ENCODE peak calls at places on chromosomes 12 and 14, in four cellular contexts. One of them, this sample, is unnamed.
A peak's percentile ranks its signal among the peaks of the same experiment; 100 is the strongest.

GRCh38 chr12:86774841-86775386 is 518.7 kb upstream of the MGAT4C start:
- DNase-seq in HT1080: no peak
- DNase-seq in dorsolateral prefrontal cortex: no peak
- DNase-seq in AG04450: peak; percentile 13
- DNase-seq in this sample: no peak

GRCh38 chr14:71240866-71241520 is 333.7 kb downstream of the PCNX1 start:
- DNase-seq in HT1080: no peak
- DNase-seq in dorsolateral prefrontal cortex: no peak
- DNase-seq in AG04450: no peak
- DNase-seq in this sample: no peak

GRCh38 chr14:68760771-68761170 is 32.1 kb downstream of the ZFP36L1 start:
- DNase-seq in HT1080: no peak
- DNase-seq in dorsolateral prefrontal cortex: no peak
- DNase-seq in AG04450: no peak
- DNase-seq in this sample: no peak

GRCh38 chr14:53109028-53109687 is 44.0 kb downstream of the DDHD1 start:
- DNase-seq in HT1080: peak; percentile 68
- DNase-seq in dorsolateral prefrontal cortex: no peak
- DNase-seq in AG04450: no peak
- DNase-seq in this sample: peak; percentile 82

GRCh38 chr14:103281496-103282231 is 52.4 kb upstream of the EIF5 start:
- DNase-seq in HT1080: peak; percentile 32
- DNase-seq in dorsolateral prefrontal cortex: no peak
- DNase-seq in AG04450: no peak
- DNase-seq in this sample: peak; percentile 22

GRCh38 chr12:67989184-67989965 is at the start of gene IFNG-AS1:
- DNase-seq in HT1080: no peak
- DNase-seq in dorsolateral prefrontal cortex: no peak
- DNase-seq in AG04450: no peak
- DNase-seq in this sample: no peak

GRCh38 chr14:49861923-49862673 is 9.5 kb upstream of the NEMF start:
- DNase-seq in HT1080: peak; percentile 93
- DNase-seq in dorsolateral prefrontal cortex: peak; percentile 71
- DNase-seq in AG04450: peak; percentile 84
- DNase-seq in this sample: peak; percentile 88

GRCh38 chr12:3527181-3527580 is 36.2 kb downstream of the PRMT8 start:
- DNase-seq in HT1080: peak; percentile 92
- DNase-seq in dorsolateral prefrontal cortex: no peak
- DNase-seq in AG04450: no peak
- DNase-seq in this sample: peak; percentile 14

GRCh38 chr12:52740591-52740990 is 36.6 kb downstream of the KRT76 start:
- DNase-seq in HT1080: no peak
- DNase-seq in dorsolateral prefrontal cortex: no peak
- DNase-seq in AG04450: no peak
- DNase-seq in this sample: no peak

GRCh38 chr14:95895720-95896119 is 19.1 kb downstream of the TUNAR start:
- DNase-seq in HT1080: peak; percentile 17
- DNase-seq in dorsolateral prefrontal cortex: no peak
- DNase-seq in AG04450: no peak
- DNase-seq in this sample: peak; percentile 0

GRCh38 chr12:64088431-64089349 is 133.4 kb downstream of the KICS2 start:
- DNase-seq in HT1080: peak; percentile 98
- DNase-seq in dorsolateral prefrontal cortex: no peak
- DNase-seq in AG04450: peak; percentile 87
- DNase-seq in this sample: peak; percentile 91

GRCh38 chr12:123772074-123772473 is 10.0 kb downstream of the DNAH10 start:
- DNase-seq in HT1080: no peak
- DNase-seq in dorsolateral prefrontal cortex: no peak
- DNase-seq in AG04450: no peak
- DNase-seq in this sample: no peak

GRCh38 chr12:89899651-89900050 is 191.0 kb upstream of the ATP2B1 start:
- DNase-seq in HT1080: no peak
- DNase-seq in dorsolateral prefrontal cortex: no peak
- DNase-seq in AG04450: no peak
- DNase-seq in this sample: no peak

GRCh38 chr12:109962388-109962787 is 33.8 kb downstream of the GIT2 start:
- DNase-seq in HT1080: peak; percentile 36
- DNase-seq in dorsolateral prefrontal cortex: no peak
- DNase-seq in AG04450: no peak
- DNase-seq in this sample: no peak

GRCh38 chr14:49907186-49907585 is 14.3 kb downstream of the ARF6 start:
- DNase-seq in HT1080: no peak
- DNase-seq in dorsolateral prefrontal cortex: no peak
- DNase-seq in AG04450: no peak
- DNase-seq in this sample: no peak

GRCh38 chr12:52630104-52630500 is 11.7 kb upstream of the KRT73 start:
- DNase-seq in HT1080: no peak
- DNase-seq in dorsolateral prefrontal cortex: no peak
- DNase-seq in AG04450: no peak
- DNase-seq in this sample: no peak

GRCh38 chr12:6372403-6373003 is 2.9 kb downstream of the SCNN1A start:
- DNase-seq in HT1080: peak; percentile 93
- DNase-seq in dorsolateral prefrontal cortex: no peak
- DNase-seq in AG04450: no peak
- DNase-seq in this sample: no peak

GRCh38 chr12:132325733-132326130 is 3.7 kb downstream of the GALNT9 start:
- DNase-seq in HT1080: no peak
- DNase-seq in dorsolateral prefrontal cortex: no peak
- DNase-seq in AG04450: no peak
- DNase-seq in this sample: no peak

GRCh38 chr12:50257226-50258166 is 25.8 kb downstream of the LIMA1 start:
- DNase-seq in HT1080: peak; percentile 48
- DNase-seq in dorsolateral prefrontal cortex: no peak
- DNase-seq in AG04450: no peak
- DNase-seq in this sample: no peak

GRCh38 chr14:28754209-28754985 is 12.2 kb upstream of the FOXG1 start:
- DNase-seq in HT1080: peak; percentile 55
- DNase-seq in dorsolateral prefrontal cortex: no peak
- DNase-seq in AG04450: no peak
- DNase-seq in this sample: peak; percentile 57

GRCh38 chr12:85448548-85449139 is 168.6 kb downstream of the ALX1 start:
- DNase-seq in HT1080: peak; percentile 13
- DNase-seq in dorsolateral prefrontal cortex: no peak
- DNase-seq in AG04450: no peak
- DNase-seq in this sample: peak; percentile 71

GRCh38 chr12:124804011-124804621 is 59.5 kb downstream of the SCARB1 start:
- DNase-seq in HT1080: peak; percentile 50
- DNase-seq in dorsolateral prefrontal cortex: peak; percentile 37
- DNase-seq in AG04450: no peak
- DNase-seq in this sample: peak; percentile 23

GRCh38 chr12:48788522-48788851 is 402 bp downstream of the ADCY6 start:
- DNase-seq in HT1080: no peak
- DNase-seq in dorsolateral prefrontal cortex: no peak
- DNase-seq in AG04450: no peak
- DNase-seq in this sample: no peak

GRCh38 chr12:130162771-130163460 is 652 bp downstream of the FZD10 start:
- DNase-seq in HT1080: no peak
- DNase-seq in dorsolateral prefrontal cortex: no peak
- DNase-seq in AG04450: no peak
- DNase-seq in this sample: no peak

GRCh38 chr14:52069617-52070431 is 965 bp upstream of the NID2 start:
- DNase-seq in HT1080: peak; percentile 20
- DNase-seq in dorsolateral prefrontal cortex: no peak
- DNase-seq in AG04450: no peak
- DNase-seq in this sample: no peak

GRCh38 chr12:79688376-79689040 is 2.3 kb downstream of the PAWR start:
- DNase-seq in HT1080: peak; percentile 13
- DNase-seq in dorsolateral prefrontal cortex: no peak
- DNase-seq in AG04450: no peak
- DNase-seq in this sample: peak; percentile 43

GRCh38 chr12:6276936-6277615 is 33.4 kb upstream of the PLEKHG6 start:
- DNase-seq in HT1080: no peak
- DNase-seq in dorsolateral prefrontal cortex: no peak
- DNase-seq in AG04450: no peak
- DNase-seq in this sample: no peak

GRCh38 chr12:106118-106561 is 39.6 kb downstream of the IQSEC3 start:
- DNase-seq in HT1080: no peak
- DNase-seq in dorsolateral prefrontal cortex: no peak
- DNase-seq in AG04450: no peak
- DNase-seq in this sample: no peak

GRCh38 chr12:102034346-102034745 is 27.4 kb downstream of the WASHC3 start:
- DNase-seq in HT1080: no peak
- DNase-seq in dorsolateral prefrontal cortex: no peak
- DNase-seq in AG04450: no peak
- DNase-seq in this sample: no peak

GRCh38 chr14:29043751-29044150 is 277.2 kb downstream of the FOXG1 start:
- DNase-seq in HT1080: no peak
- DNase-seq in dorsolateral prefrontal cortex: no peak
- DNase-seq in AG04450: no peak
- DNase-seq in this sample: no peak

GRCh38 chr12:12872139-12872933 is 19.0 kb upstream of the GPRC5A start:
- DNase-seq in HT1080: peak; percentile 91
- DNase-seq in dorsolateral prefrontal cortex: no peak
- DNase-seq in AG04450: no peak
- DNase-seq in this sample: no peak

GRCh38 chr12:111359231-111359913 is 9.5 kb downstream of the PHETA1 start:
- DNase-seq in HT1080: no peak
- DNase-seq in dorsolateral prefrontal cortex: no peak
- DNase-seq in AG04450: no peak
- DNase-seq in this sample: peak; percentile 27